ENCODE peak calls at places on chromosomes 5 and 9, in six cellular contexts. C is iris pigment epithelial cell, E is DMS153, X is GM10248, S is type B pancreatic cell, U is GM19239. V is an unnamed sample.
A peak's percentile ranks its signal among the peaks of the same experiment; 100 is the strongest.

GRCh38 chr5:160463775-160464465 is 42.3 kb downstream of the PTTG1 start:
- DNase-seq in C (peak; percentile 90), E (no peak), X (no peak), S (no peak), U (no peak), V (no peak)

GRCh38 chr9:96376926-96377874 is 6.3 kb downstream of the SLC35D2 start:
- DNase-seq in C (peak; percentile 51), E (no peak), X (no peak), S (no peak), U (no peak), V (no peak)

GRCh38 chr5:34620185-34620584 is 35.9 kb upstream of the RAI14 start:
- DNase-seq in C (no peak), E (no peak), X (no peak), S (no peak), U (no peak), V (no peak)

GRCh38 chr5:98586581-98586980 is 186.9 kb upstream of the RGMB start:
- DNase-seq in C (no peak), E (no peak), X (no peak), S (no peak), U (no peak), V (no peak)

GRCh38 chr5:76638466-76638865 is 15.3 kb upstream of the F2RL2 start:
- DNase-seq in C (peak; percentile 34), E (no peak), X (peak; percentile 13), S (no peak), U (no peak), V (no peak)

GRCh38 chr9:4674783-4675182 is 4.6 kb upstream of the CDC37L1 start:
- DNase-seq in C (peak; percentile 89), E (no peak), X (no peak), S (no peak), U (no peak), V (no peak)

GRCh38 chr5:135135530-135136201 is 101.6 kb upstream of the PITX1 start:
- DNase-seq in C (peak; percentile 64), E (peak; percentile 63), X (no peak), S (no peak), U (no peak), V (no peak)

GRCh38 chr5:179345429-179346321 is at the start of gene ADAMTS2:
- DNase-seq in C (peak; percentile 41), E (no peak), X (no peak), S (no peak), U (no peak), V (no peak)

GRCh38 chr5:74954919-74955318 is 88.7 kb upstream of the FAM169A start:
- DNase-seq in C (peak; percentile 80), E (no peak), X (no peak), S (no peak), U (no peak), V (no peak)

GRCh38 chr9:78038620-78039300 is 7.1 kb upstream of the GNAQ start:
- DNase-seq in C (peak; percentile 49), E (no peak), X (no peak), S (no peak), U (no peak), V (no peak)

GRCh38 chr9:89567649-89568048 is 37.2 kb upstream of the GADD45G start:
- DNase-seq in C (no peak), E (no peak), X (no peak), S (no peak), U (no peak), V (no peak)

GRCh38 chr9:35611230-35611797 is 6.3 kb downstream of the TESK1 start:
- DNase-seq in C (peak; percentile 59), E (no peak), X (peak; percentile 46), S (no peak), U (no peak), V (no peak)

GRCh38 chr9:14352549-14352948 is 38.6 kb upstream of the NFIB start:
- DNase-seq in C (no peak), E (peak; percentile 67), X (no peak), S (no peak), U (no peak), V (no peak)

GRCh38 chr9:32384002-32384363 is 460 bp upstream of the ACO1 start:
- DNase-seq in C (no peak), E (no peak), X (no peak), S (no peak), U (no peak), V (no peak)

GRCh38 chr9:112355305-112355953 is 22.0 kb upstream of the PTBP3 start:
- DNase-seq in C (no peak), E (no peak), X (peak; percentile 29), S (no peak), U (no peak), V (no peak)

GRCh38 chr5:1497795-1498622 is 25.8 kb downstream of the LPCAT1 start:
- DNase-seq in C (no peak), E (no peak), X (no peak), S (no peak), U (no peak), V (no peak)

V was measured in GM12864.